ENCODE peak calls at places on chromosomes 16 and 17, in five cellular contexts. W is HepG2, J is sigmoid colon, V is stomach, C is upper lobe of left lung. P is an unnamed sample.

GRCh38 chr17:79023886-79024771 is at the start of gene C1QTNF1:
- DNase-seq in W (no peak), J (peak; percentile 86), C (peak; percentile 40), V (peak; percentile 49), P (peak; percentile 66)

GRCh38 chr17:38746004-38746892 is 1.9 kb downstream of the PCGF2 start:
- DNase-seq in J (no peak), V (no peak), C (no peak), W (peak; percentile 98), P (no peak)

GRCh38 chr17:49779730-49780220 is 8.7 kb upstream of the KAT7 start:
- DNase-seq in J (no peak), V (no peak), C (peak; percentile 26), W (peak; percentile 56), P (no peak)

GRCh38 chr17:33516645-33517044 is 223.6 kb upstream of the ASIC2 start:
- DNase-seq in W (no peak), V (no peak), C (no peak), J (no peak), P (no peak)

GRCh38 chr17:77466596-77467223 is 325.9 kb downstream of the SEC14L1 start:
- DNase-seq in V (no peak), C (no peak), J (no peak), W (no peak), P (no peak)

GRCh38 chr16:1913327-1914083 is 4.7 kb downstream of the HS3ST6 start:
- DNase-seq in W (no peak), C (peak; percentile 88), V (peak; percentile 83), J (no peak), P (no peak)

GRCh38 chr16:60463986-60464385 is 1572.3 kb downstream of the CDH8 start:
- DNase-seq in W (no peak), J (no peak), C (no peak), V (no peak), P (no peak)

GRCh38 chr16:86952769-86953168 is 364.4 kb downstream of the C16orf95 start:
- DNase-seq in V (no peak), C (no peak), W (no peak), J (no peak), P (no peak)

GRCh38 chr16:10218490-10219206 is 36.4 kb upstream of the GRIN2A start:
- DNase-seq in W (no peak), V (no peak), J (no peak), C (no peak), P (no peak)

GRCh38 chr17:17535957-17536356 is 39.8 kb upstream of the RASD1 start:
- DNase-seq in J (peak; percentile 92), W (no peak), C (peak; percentile 74), V (peak; percentile 91), P (peak; percentile 80)

GRCh38 chr16:30914849-30915248 is 8.5 kb upstream of the FBXL19 start:
- DNase-seq in J (no peak), W (no peak), C (no peak), V (no peak), P (no peak)

GRCh38 chr17:82146663-82147654 is 48.9 kb upstream of the FASN start:
- DNase-seq in V (no peak), C (no peak), W (no peak), J (no peak), P (no peak)

GRCh38 chr16:25010542-25010941 is 4.6 kb downstream of the ARHGAP17 start:
- DNase-seq in C (no peak), W (no peak), V (no peak), J (no peak), P (no peak)

GRCh38 chr17:28849281-28849680 is 5.5 kb upstream of the ERAL1 start:
- DNase-seq in C (no peak), V (no peak), W (no peak), J (no peak), P (no peak)

GRCh38 chr17:61806941-61807340 is 56.4 kb downstream of the BRIP1 start:
- DNase-seq in C (no peak), J (no peak), W (no peak), V (no peak), P (no peak)

GRCh38 chr16:57089406-57089805 is 3.0 kb upstream of the CPNE2 start:
- DNase-seq in W (no peak), J (no peak), V (no peak), C (no peak), P (no peak)

GRCh38 chr16:54651851-54652770 is 278.6 kb upstream of the IRX5 start:
- DNase-seq in J (no peak), V (no peak), C (peak; percentile 75), W (no peak), P (no peak)

GRCh38 chr16:49464093-49464492 is 90.5 kb downstream of the C16orf78 start:
- DNase-seq in J (peak; percentile 8), C (no peak), V (no peak), W (no peak), P (no peak)

GRCh38 chr17:13671771-13672170 is 70.0 kb upstream of the HS3ST3A1 start:
- DNase-seq in V (no peak), C (no peak), J (no peak), W (no peak), P (no peak)

GRCh38 chr17:66531826-66532439 is 229.5 kb downstream of the PRKCA start:
- DNase-seq in J (no peak), W (no peak), C (no peak), V (no peak), P (no peak)

GRCh38 chr16:15979801-15980200 is 30.4 kb downstream of the ABCC1 start:
- DNase-seq in W (no peak), J (no peak), V (no peak), C (no peak), P (no peak)

GRCh38 chr17:46171939-46172338 is 21.3 kb downstream of the KANSL1 start:
- DNase-seq in W (no peak), C (no peak), V (no peak), J (no peak), P (no peak)
- H3K36me3 ChIP-seq in W (peaks cover 30% of the 10 kb centered on the region), C (peaks cover 27% of the 10 kb centered on the region), V (peaks cover 35% of the 10 kb centered on the region), J (peaks cover 30% of the 10 kb centered on the region), P (no peaks in the 10 kb centered on the region)

DNA sequence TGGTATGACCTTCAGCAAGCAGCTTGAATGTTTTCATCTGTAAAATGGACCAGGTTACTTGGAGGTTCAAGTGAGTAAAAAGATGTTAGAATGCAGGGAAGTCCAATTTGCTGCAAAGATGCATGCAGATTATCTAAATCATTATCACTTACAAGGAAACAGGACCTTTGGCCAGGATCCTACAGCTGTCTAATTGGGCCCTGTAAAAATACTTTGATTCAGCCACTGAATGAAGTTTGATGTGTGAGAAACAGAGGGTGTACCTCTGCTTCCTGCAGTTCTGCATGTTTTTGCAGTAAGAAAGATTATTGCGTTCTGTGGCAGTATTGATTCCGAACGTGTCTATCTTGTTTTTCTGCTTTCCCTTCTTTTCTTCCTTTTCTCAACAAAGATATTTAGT is 10.2 kb downstream of the CDH13 start:
- DNase-seq in V (no peak), W (no peak), J (no peak), C (no peak), P (no peak)
- H3K4me1 ChIP-seq in V (no peaks in the 10 kb centered on the region), W (peaks cover 6% of the 10 kb centered on the region), J (no peaks in the 10 kb centered on the region), C (no peaks in the 10 kb centered on the region), P (no peaks in the 10 kb centered on the region)

GRCh38 chr17:55284944-55285339 is 20.2 kb downstream of the HLF start:
- DNase-seq in J (no peak), C (no peak), V (no peak), W (no peak), P (no peak)

GRCh38 chr17:55284001-55284884 is 19.5 kb downstream of the HLF start:
- DNase-seq in W (peak; percentile 99), V (no peak), C (peak; percentile 83), J (no peak), P (no peak)

GRCh38 chr17:55282379-55282702 is 17.6 kb downstream of the HLF start:
- DNase-seq in W (no peak), V (no peak), J (no peak), C (no peak), P (no peak)

GRCh38 chr17:55281592-55282378 is 17.0 kb downstream of the HLF start:
- DNase-seq in V (no peak), J (no peak), W (no peak), C (no peak), P (no peak)

GRCh38 chr17:55283256-55283965 is 18.7 kb downstream of the HLF start:
- DNase-seq in W (peak; percentile 68), C (no peak), J (no peak), V (no peak), P (no peak)
- TF ChIP-seq POLR2AphosphoS5 in W (peak; percentile 9), C (no peak), J (no peak), V (no peak), P (peak; percentile 17)

GRCh38 chr16:23434380-23434779 is 18.6 kb downstream of the COG7 start:
- DNase-seq in V (no peak), C (no peak), W (peak; percentile 83), J (no peak), P (no peak)

GRCh38 chr16:23432176-23433128 is 20.5 kb downstream of the COG7 start:
- DNase-seq in V (no peak), C (no peak), J (no peak), W (peak; percentile 46), P (no peak)

GRCh38 chr16:23436992-23437391 is 16.0 kb downstream of the COG7 start:
- DNase-seq in V (no peak), C (no peak), W (no peak), J (no peak), P (no peak)

GRCh38 chr16:23433261-23433920 is 19.6 kb downstream of the COG7 start:
- DNase-seq in C (peak; percentile 72), V (peak; percentile 68), J (no peak), W (peak; percentile 38), P (no peak)

GRCh38 chr16:23435500-23435899 is 17.5 kb downstream of the COG7 start:
- DNase-seq in C (peak; percentile 82), W (peak; percentile 77), V (peak; percentile 68), J (peak; percentile 74), P (no peak)
- H3K36me3 ChIP-seq in C (peaks cover 66% of the 10 kb centered on the region), W (peaks cover 61% of the 10 kb centered on the region), V (peaks cover 69% of the 10 kb centered on the region), J (peaks cover 76% of the 10 kb centered on the region), P (no peaks in the 10 kb centered on the region)

GRCh38 chr16:3789375-3790067 is 72.2 kb upstream of the TRAP1 start:
- DNase-seq in V (no peak), C (no peak), J (no peak), W (no peak), P (no peak)

GRCh38 chr16:3793161-3793576 is 75.8 kb upstream of the TRAP1 start:
- DNase-seq in V (no peak), J (peak; percentile 73), C (no peak), W (no peak), P (no peak)

GRCh38 chr16:3788711-3789374 is 71.5 kb upstream of the TRAP1 start:
- DNase-seq in V (no peak), J (no peak), W (no peak), C (no peak), P (no peak)

GRCh38 chr16:3792472-3793012 is 75.2 kb upstream of the TRAP1 start:
- DNase-seq in C (no peak), V (no peak), J (no peak), W (no peak), P (no peak)

DNA sequence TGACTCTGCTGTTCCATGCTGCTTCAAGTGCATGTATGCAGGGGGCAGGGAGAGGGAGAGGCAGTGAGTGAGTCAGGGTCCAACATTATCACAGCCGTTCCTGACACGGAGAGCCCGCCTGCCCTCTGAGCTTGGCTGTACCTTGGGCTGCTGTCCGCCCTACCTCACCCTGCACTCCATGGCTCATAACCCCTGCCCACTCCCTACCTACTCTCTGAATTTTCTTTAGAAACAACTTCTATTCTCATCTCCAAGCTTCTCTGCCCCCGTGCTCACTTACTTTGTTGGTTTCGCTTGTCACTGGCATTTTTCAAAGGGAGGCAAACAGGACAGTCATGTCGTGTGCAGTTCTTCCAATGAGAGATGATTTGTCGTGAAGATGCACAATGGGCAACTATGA is 74.4 kb upstream of the TRAP1 start:
- DNase-seq in V (no peak), C (no peak), J (no peak), W (no peak), P (no peak)
- H3K4me1 ChIP-seq in V (peaks cover 49% of the 10 kb centered on the region), C (peaks cover 10% of the 10 kb centered on the region), J (no peaks in the 10 kb centered on the region), W (no peaks in the 10 kb centered on the region), P (no peaks in the 10 kb centered on the region)

GRCh38 chr16:8890549-8890921 is 8.4 kb downstream of the LITAFD start:
- DNase-seq in C (no peak), W (no peak), V (no peak), J (no peak), P (no peak)
- TF ChIP-seq POLR2AphosphoS5 in C (no peak), W (no peak), V (no peak), J (no peak), P (no peak)